ENCODE peak calls at places on chromosomes 3 and 15, in eight cellular contexts. One of them, this sample, is unnamed.

GRCh38 chr3:10495003-10495402 is 10.4 kb downstream of the ATP2B2 start:
- DNase-seq in cardiac fibroblast: peak
- DNase-seq in OCI-LY7: no peak
- DNase-seq in Panc1: no peak
- DNase-seq in B cell: no peak
- DNase-seq in psoas muscle: peak
- DNase-seq in WTC11: no peak
- DNase-seq in HCT116: peak
- DNase-seq in this sample: no peak

GRCh38 chr15:56794150-56794922 is 61.0 kb upstream of the ZNF280D start:
- DNase-seq in cardiac fibroblast: peak
- DNase-seq in OCI-LY7: no peak
- DNase-seq in Panc1: no peak
- DNase-seq in B cell: no peak
- DNase-seq in psoas muscle: no peak
- DNase-seq in WTC11: no peak
- DNase-seq in HCT116: no peak
- DNase-seq in this sample: no peak

GRCh38 chr3:43290961-43291360 is 4.6 kb downstream of the SNRK start:
- DNase-seq in cardiac fibroblast: peak
- DNase-seq in OCI-LY7: no peak
- DNase-seq in Panc1: no peak
- DNase-seq in B cell: no peak
- DNase-seq in psoas muscle: no peak
- DNase-seq in WTC11: no peak
- DNase-seq in HCT116: no peak
- DNase-seq in this sample: no peak

GRCh38 chr3:14288833-14289451 is 110.3 kb downstream of the LSM3 start:
- DNase-seq in cardiac fibroblast: no peak
- DNase-seq in OCI-LY7: no peak
- DNase-seq in Panc1: no peak
- DNase-seq in B cell: no peak
- DNase-seq in psoas muscle: no peak
- DNase-seq in WTC11: no peak
- DNase-seq in HCT116: no peak
- DNase-seq in this sample: no peak

GRCh38 chr3:141875374-141875892 is 1.0 kb upstream of the ATP1B3 start:
- DNase-seq in cardiac fibroblast: peak
- DNase-seq in OCI-LY7: peak
- DNase-seq in Panc1: peak
- DNase-seq in B cell: peak
- DNase-seq in psoas muscle: peak
- DNase-seq in WTC11: peak
- DNase-seq in HCT116: peak
- DNase-seq in this sample: peak

GRCh38 chr3:64214002-64214696 is 11.1 kb downstream of the PRICKLE2 start:
- DNase-seq in cardiac fibroblast: peak
- DNase-seq in OCI-LY7: no peak
- DNase-seq in Panc1: no peak
- DNase-seq in B cell: no peak
- DNase-seq in psoas muscle: peak
- DNase-seq in WTC11: no peak
- DNase-seq in HCT116: no peak
- DNase-seq in this sample: no peak

GRCh38 chr3:192408007-192408655 is 319.2 kb downstream of the FGF12 start:
- DNase-seq in cardiac fibroblast: peak
- DNase-seq in OCI-LY7: no peak
- DNase-seq in Panc1: no peak
- DNase-seq in B cell: no peak
- DNase-seq in psoas muscle: peak
- DNase-seq in WTC11: peak
- DNase-seq in HCT116: no peak
- DNase-seq in this sample: no peak

GRCh38 chr15:73952171-73952912 is 26.1 kb downstream of the LOXL1 start:
- DNase-seq in cardiac fibroblast: no peak
- DNase-seq in OCI-LY7: no peak
- DNase-seq in Panc1: no peak
- DNase-seq in B cell: no peak
- DNase-seq in psoas muscle: no peak
- DNase-seq in WTC11: no peak
- DNase-seq in HCT116: no peak
- DNase-seq in this sample: no peak

GRCh38 chr15:64858136-64858535 is 16.4 kb downstream of the PLEKHO2 start:
- DNase-seq in cardiac fibroblast: no peak
- DNase-seq in OCI-LY7: no peak
- DNase-seq in Panc1: no peak
- DNase-seq in B cell: no peak
- DNase-seq in psoas muscle: no peak
- DNase-seq in WTC11: no peak
- DNase-seq in HCT116: no peak
- DNase-seq in this sample: no peak

GRCh38 chr15:39431371-39431770 is 149.5 kb upstream of the THBS1 start:
- DNase-seq in cardiac fibroblast: no peak
- DNase-seq in OCI-LY7: no peak
- DNase-seq in Panc1: no peak
- DNase-seq in B cell: no peak
- DNase-seq in psoas muscle: no peak
- DNase-seq in WTC11: no peak
- DNase-seq in HCT116: no peak
- DNase-seq in this sample: no peak

GRCh38 chr3:31077021-31077601 is 182.7 kb upstream of the GADL1 start:
- DNase-seq in cardiac fibroblast: peak
- DNase-seq in OCI-LY7: no peak
- DNase-seq in Panc1: peak
- DNase-seq in B cell: no peak
- DNase-seq in psoas muscle: no peak
- DNase-seq in WTC11: no peak
- DNase-seq in HCT116: peak
- DNase-seq in this sample: no peak

GRCh38 chr15:31141792-31142191 is 40.3 kb upstream of the TRPM1 start:
- DNase-seq in cardiac fibroblast: no peak
- DNase-seq in OCI-LY7: no peak
- DNase-seq in Panc1: no peak
- DNase-seq in B cell: no peak
- DNase-seq in psoas muscle: no peak
- DNase-seq in WTC11: no peak
- DNase-seq in HCT116: no peak
- DNase-seq in this sample: no peak

GRCh38 chr3:120425196-120425595 is 25.6 kb downstream of the FSTL1 start:
- DNase-seq in cardiac fibroblast: no peak
- DNase-seq in OCI-LY7: no peak
- DNase-seq in Panc1: no peak
- DNase-seq in B cell: no peak
- DNase-seq in psoas muscle: no peak
- DNase-seq in WTC11: no peak
- DNase-seq in HCT116: no peak
- DNase-seq in this sample: no peak

GRCh38 chr15:99249270-99249817 is at the start of gene TTC23:
- DNase-seq in cardiac fibroblast: peak
- DNase-seq in OCI-LY7: peak
- DNase-seq in Panc1: peak
- DNase-seq in B cell: no peak
- DNase-seq in psoas muscle: no peak
- DNase-seq in WTC11: no peak
- DNase-seq in HCT116: peak
- DNase-seq in this sample: no peak

GRCh38 chr3:113551821-113552220 is 19.5 kb downstream of the SIDT1 start:
- DNase-seq in cardiac fibroblast: no peak
- DNase-seq in OCI-LY7: no peak
- DNase-seq in Panc1: no peak
- DNase-seq in B cell: no peak
- DNase-seq in psoas muscle: no peak
- DNase-seq in WTC11: no peak
- DNase-seq in HCT116: no peak
- DNase-seq in this sample: no peak

GRCh38 chr3:149198611-149199010 is 23.0 kb downstream of the CP start:
- DNase-seq in cardiac fibroblast: no peak
- DNase-seq in OCI-LY7: no peak
- DNase-seq in Panc1: no peak
- DNase-seq in B cell: no peak
- DNase-seq in psoas muscle: no peak
- DNase-seq in WTC11: peak
- DNase-seq in HCT116: no peak
- DNase-seq in this sample: no peak

GRCh38 chr3:124818398-124819150 is 68.6 kb downstream of the ITGB5 start:
- DNase-seq in cardiac fibroblast: peak
- DNase-seq in OCI-LY7: no peak
- DNase-seq in Panc1: no peak
- DNase-seq in B cell: no peak
- DNase-seq in psoas muscle: no peak
- DNase-seq in WTC11: no peak
- DNase-seq in HCT116: no peak
- DNase-seq in this sample: no peak

GRCh38 chr15:42392309-42393024 is 33.2 kb downstream of the CAPN3 start:
- DNase-seq in cardiac fibroblast: no peak
- DNase-seq in OCI-LY7: no peak
- DNase-seq in Panc1: no peak
- DNase-seq in B cell: peak
- DNase-seq in psoas muscle: no peak
- DNase-seq in WTC11: no peak
- DNase-seq in HCT116: no peak
- DNase-seq in this sample: no peak

GRCh38 chr3:197309528-197310361 is 11.3 kb upstream of the DLG1 start:
- DNase-seq in cardiac fibroblast: peak
- DNase-seq in OCI-LY7: peak
- DNase-seq in Panc1: no peak
- DNase-seq in B cell: no peak
- DNase-seq in psoas muscle: no peak
- DNase-seq in WTC11: no peak
- DNase-seq in HCT116: peak
- DNase-seq in this sample: no peak

GRCh38 chr3:153399636-153400035 is 237.6 kb downstream of the RAP2B start:
- DNase-seq in cardiac fibroblast: no peak
- DNase-seq in OCI-LY7: no peak
- DNase-seq in Panc1: no peak
- DNase-seq in B cell: no peak
- DNase-seq in psoas muscle: no peak
- DNase-seq in WTC11: no peak
- DNase-seq in HCT116: no peak
- DNase-seq in this sample: peak

GRCh38 chr3:153414972-153415371 is 252.9 kb downstream of the RAP2B start:
- DNase-seq in cardiac fibroblast: no peak
- DNase-seq in OCI-LY7: no peak
- DNase-seq in Panc1: no peak
- DNase-seq in B cell: no peak
- DNase-seq in psoas muscle: no peak
- DNase-seq in WTC11: no peak
- DNase-seq in HCT116: no peak
- DNase-seq in this sample: no peak

GRCh38 chr3:23739536-23739935 is 66.2 kb upstream of the UBE2E1 start:
- DNase-seq in cardiac fibroblast: peak
- DNase-seq in OCI-LY7: no peak
- DNase-seq in Panc1: no peak
- DNase-seq in B cell: no peak
- DNase-seq in psoas muscle: no peak
- DNase-seq in WTC11: no peak
- DNase-seq in HCT116: no peak
- DNase-seq in this sample: no peak

GRCh38 chr15:92901053-92901761 is 1.1 kb downstream of the CHD2 start:
- DNase-seq in cardiac fibroblast: no peak
- DNase-seq in OCI-LY7: peak
- DNase-seq in Panc1: no peak
- DNase-seq in B cell: no peak
- DNase-seq in psoas muscle: no peak
- DNase-seq in WTC11: no peak
- DNase-seq in HCT116: no peak
- DNase-seq in this sample: no peak

GRCh38 chr3:184737641-184738518 is 26.0 kb upstream of the MAGEF1 start:
- DNase-seq in cardiac fibroblast: peak
- DNase-seq in OCI-LY7: no peak
- DNase-seq in Panc1: no peak
- DNase-seq in B cell: no peak
- DNase-seq in psoas muscle: no peak
- DNase-seq in WTC11: no peak
- DNase-seq in HCT116: no peak
- DNase-seq in this sample: no peak

GRCh38 chr3:13281657-13282527 is 138.2 kb downstream of the NUP210 start:
- DNase-seq in cardiac fibroblast: no peak
- DNase-seq in OCI-LY7: no peak
- DNase-seq in Panc1: no peak
- DNase-seq in B cell: no peak
- DNase-seq in psoas muscle: peak
- DNase-seq in WTC11: peak
- DNase-seq in HCT116: no peak
- DNase-seq in this sample: no peak

GRCh38 chr15:55197362-55197705 is 593 bp upstream of the RSL24D1 start:
- DNase-seq in cardiac fibroblast: no peak
- DNase-seq in OCI-LY7: peak
- DNase-seq in Panc1: no peak
- DNase-seq in B cell: no peak
- DNase-seq in psoas muscle: no peak
- DNase-seq in WTC11: no peak
- DNase-seq in HCT116: no peak
- DNase-seq in this sample: peak
- TF ChIP-seq CTCF in cardiac fibroblast: no peak
- TF ChIP-seq CTCF in OCI-LY7: no peak
- TF ChIP-seq CTCF in Panc1: peak
- TF ChIP-seq CTCF in B cell: peak
- TF ChIP-seq CTCF in psoas muscle: no peak
- TF ChIP-seq CTCF in WTC11: no peak
- TF ChIP-seq CTCF in HCT116: no peak
- TF ChIP-seq CTCF in this sample: no peak

DNA sequence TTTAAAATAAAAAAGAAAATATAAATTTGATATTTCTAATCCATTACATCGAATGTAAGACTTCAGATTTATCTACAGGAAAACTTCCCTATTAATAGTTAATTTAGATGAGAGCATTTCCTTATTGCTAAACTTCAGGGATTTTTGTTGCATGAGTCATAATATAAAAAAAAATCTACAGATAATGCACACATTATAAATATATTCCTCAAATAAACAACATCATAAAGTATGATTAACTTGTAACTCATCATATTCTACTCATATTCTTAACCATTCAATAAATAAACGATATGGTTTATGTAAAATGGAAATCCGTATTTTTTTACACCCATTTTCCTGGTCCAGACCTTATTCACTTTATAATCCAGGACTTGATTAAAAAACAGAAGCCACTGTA is 477.0 kb downstream of the EPHA3 start:
- DNase-seq in cardiac fibroblast: no peak
- DNase-seq in OCI-LY7: no peak
- DNase-seq in Panc1: no peak
- DNase-seq in B cell: no peak
- DNase-seq in psoas muscle: no peak
- DNase-seq in WTC11: no peak
- DNase-seq in HCT116: no peak
- DNase-seq in this sample: no peak
- TF ChIP-seq CTCF in cardiac fibroblast: no peak
- TF ChIP-seq CTCF in OCI-LY7: no peak
- TF ChIP-seq CTCF in Panc1: no peak
- TF ChIP-seq CTCF in B cell: no peak
- TF ChIP-seq CTCF in psoas muscle: no peak
- TF ChIP-seq CTCF in WTC11: no peak
- TF ChIP-seq CTCF in HCT116: no peak
- TF ChIP-seq CTCF in this sample: no peak

GRCh38 chr15:75452968-75453702 is 1.6 kb upstream of the SIN3A start:
- DNase-seq in cardiac fibroblast: peak
- DNase-seq in OCI-LY7: peak
- DNase-seq in Panc1: no peak
- DNase-seq in B cell: peak
- DNase-seq in psoas muscle: peak
- DNase-seq in WTC11: peak
- DNase-seq in HCT116: peak
- DNase-seq in this sample: no peak
- TF ChIP-seq CTCF in cardiac fibroblast: no peak
- TF ChIP-seq CTCF in OCI-LY7: peak
- TF ChIP-seq CTCF in Panc1: no peak
- TF ChIP-seq CTCF in B cell: peak
- TF ChIP-seq CTCF in psoas muscle: no peak
- TF ChIP-seq CTCF in WTC11: no peak
- TF ChIP-seq CTCF in HCT116: peak
- TF ChIP-seq CTCF in this sample: peak

GRCh38 chr3:193780810-193781472 is 187.9 kb downstream of the OPA1 start:
- DNase-seq in cardiac fibroblast: peak
- DNase-seq in OCI-LY7: peak
- DNase-seq in Panc1: no peak
- DNase-seq in B cell: no peak
- DNase-seq in psoas muscle: peak
- DNase-seq in WTC11: peak
- DNase-seq in HCT116: no peak
- DNase-seq in this sample: no peak
- TF ChIP-seq CTCF in cardiac fibroblast: peak
- TF ChIP-seq CTCF in OCI-LY7: peak
- TF ChIP-seq CTCF in Panc1: peak
- TF ChIP-seq CTCF in B cell: peak
- TF ChIP-seq CTCF in psoas muscle: peak
- TF ChIP-seq CTCF in WTC11: peak
- TF ChIP-seq CTCF in HCT116: peak
- TF ChIP-seq CTCF in this sample: peak